ENCODE peak calls at places on chromosome 18, in seven cellular contexts. T, O, X, L, I, S and R are unnamed samples. For H3K9me3, the result is how much of the 10 kb centered on the place peaks cover.

GRCh38 chr18:62979900-62980299 is 264.6 kb downstream of the PHLPP1 start:
- DNase-seq in L (no peak), X (no peak), O (no peak), S (no peak), T (no peak), I (no peak), R (no peak)

GRCh38 chr18:62880034-62880433 is 164.7 kb downstream of the PHLPP1 start:
- DNase-seq in X (no peak), T (no peak), L (no peak), S (no peak), O (no peak), I (no peak), R (no peak)

GRCh38 chr18:8167036-8167435 is 442.2 kb upstream of the RAB12 start:
- DNase-seq in O (no peak), I (no peak), L (no peak), S (no peak), X (no peak), T (no peak), R (no peak)

GRCh38 chr18:56009451-56009850 is 421.5 kb upstream of the TCF4 start:
- DNase-seq in O (no peak), X (no peak), S (no peak), L (no peak), T (no peak), I (no peak), R (no peak)

GRCh38 chr18:52682260-52682659 is 342.3 kb downstream of the DCC start:
- DNase-seq in T (no peak), X (no peak), O (no peak), L (no peak), I (no peak), S (no peak), R (no peak)

GRCh38 chr18:12652861-12653401 is 5.0 kb downstream of the SPIRE1 start:
- DNase-seq in L (no peak), X (no peak), S (no peak), O (no peak), I (no peak), T (no peak), R (no peak)

GRCh38 chr18:7388752-7389151 is 157.9 kb downstream of the LRRC30 start:
- DNase-seq in I (no peak), T (no peak), X (no peak), S (no peak), O (no peak), L (no peak), R (no peak)

GRCh38 chr18:58315041-58315440 is 271.0 kb downstream of the NEDD4L start:
- DNase-seq in X (no peak), T (no peak), L (no peak), I (no peak), S (no peak), O (no peak), R (no peak)

GRCh38 chr18:60448487-60449267 is 76.1 kb upstream of the MC4R start:
- DNase-seq in T (no peak), L (no peak), X (no peak), O (no peak), S (no peak), I (no peak), R (no peak)

GRCh38 chr18:8469793-8470192 is 139.4 kb upstream of the RAB12 start:
- DNase-seq in L (no peak), I (no peak), O (no peak), T (no peak), S (no peak), X (no peak), R (no peak)

GRCh38 chr18:42094875-42095274 is 139.8 kb downstream of the PIK3C3 start:
- DNase-seq in L (no peak), T (no peak), S (no peak), X (no peak), O (no peak), I (no peak), R (no peak)

DNA sequence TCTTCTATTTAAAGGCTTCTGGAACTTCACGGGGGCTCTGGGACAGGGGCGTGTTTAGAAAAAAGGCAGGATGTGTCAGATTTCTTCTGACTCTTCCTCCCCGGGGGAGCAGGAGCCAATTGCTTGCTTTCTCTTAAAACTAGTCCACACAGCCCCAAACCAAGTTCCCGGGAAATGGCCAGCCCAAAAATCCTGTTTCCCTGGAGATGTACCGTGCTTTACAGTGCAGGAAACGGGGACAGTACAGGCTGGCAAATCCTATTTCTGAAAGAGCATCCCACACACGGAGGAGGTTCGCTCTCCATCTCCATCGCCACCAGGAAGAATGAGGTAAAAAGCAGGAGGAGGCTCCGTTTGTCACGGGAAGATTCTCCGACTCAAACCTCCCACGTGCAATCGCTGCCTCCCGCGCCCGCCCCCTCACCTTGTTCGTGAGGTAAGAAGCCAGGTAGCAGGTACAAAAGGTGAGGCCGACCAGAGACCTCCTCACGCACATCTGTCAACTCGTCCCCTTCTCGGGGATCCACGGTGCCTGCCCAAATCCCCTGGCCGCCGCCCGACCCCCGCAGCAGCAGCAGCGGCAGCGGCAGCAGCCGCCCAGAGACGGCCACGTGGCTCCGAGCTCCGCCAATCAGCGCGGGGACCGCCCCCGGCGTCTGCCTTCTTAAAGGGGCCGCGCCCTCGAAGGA is 15.6 kb upstream of the RIOK3 start:
- DNase-seq in S (peak), I (peak), T (peak), L (peak), X (peak), O (peak), R (no peak)
- TF ChIP-seq POLR2A in S (no peak), I (no peak), T (no peak), L (no peak), X (peak), O (no peak), R (no peak)

DNA sequence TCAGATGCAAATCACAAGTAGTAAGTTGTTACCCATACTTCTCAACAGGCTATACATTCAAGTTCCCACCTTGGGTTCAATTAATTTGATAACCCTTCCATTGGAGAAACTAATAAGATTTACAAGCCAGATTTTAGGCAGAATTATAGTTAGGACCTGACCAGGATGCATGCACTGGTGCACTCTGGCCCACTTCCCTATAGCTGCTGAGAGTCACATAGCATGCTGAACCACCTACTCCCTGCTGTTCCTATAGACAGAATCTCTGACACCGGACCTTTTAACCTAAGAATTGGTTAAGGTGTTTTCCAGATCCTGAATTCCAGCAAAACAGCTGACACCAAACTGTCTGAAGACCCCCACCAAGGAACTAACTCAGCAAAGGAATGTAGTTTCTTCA is 26.2 kb downstream of the FAM210A start:
- DNase-seq in S (no peak), L (no peak), X (no peak), T (no peak), I (no peak), O (no peak), R (no peak)
- H3K9me3 ChIP-seq in S (under half), L (under half), X (under half), T (under half), I (under half), O (half or more), R (under half)

GRCh38 chr18:3579701-3580100 is 129.7 kb downstream of the TGIF1 start:
- DNase-seq in O (no peak), S (no peak), T (no peak), I (no peak), X (no peak), L (no peak), R (no peak)
- H3K27ac ChIP-seq in O (no peak), S (no peak), T (no peak), I (no peak), X (no peak), L (no peak), R (no peak)

GRCh38 chr18:23234619-23235018 is 99.3 kb downstream of the CABLES1 start:
- DNase-seq in S (no peak), T (no peak), L (no peak), O (no peak), I (peak), X (no peak), R (no peak)

GRCh38 chr18:23235336-23235735 is 100.1 kb downstream of the CABLES1 start:
- DNase-seq in X (no peak), T (no peak), S (no peak), L (no peak), I (no peak), O (no peak), R (no peak)

GRCh38 chr18:23237524-23238151 is 102.4 kb downstream of the CABLES1 start:
- DNase-seq in L (peak), O (peak), T (peak), X (no peak), I (peak), S (no peak), R (no peak)

GRCh38 chr18:23236876-23237468 is 101.7 kb downstream of the CABLES1 start:
- DNase-seq in I (no peak), O (no peak), T (peak), X (no peak), L (no peak), S (no peak), R (no peak)

DNA sequence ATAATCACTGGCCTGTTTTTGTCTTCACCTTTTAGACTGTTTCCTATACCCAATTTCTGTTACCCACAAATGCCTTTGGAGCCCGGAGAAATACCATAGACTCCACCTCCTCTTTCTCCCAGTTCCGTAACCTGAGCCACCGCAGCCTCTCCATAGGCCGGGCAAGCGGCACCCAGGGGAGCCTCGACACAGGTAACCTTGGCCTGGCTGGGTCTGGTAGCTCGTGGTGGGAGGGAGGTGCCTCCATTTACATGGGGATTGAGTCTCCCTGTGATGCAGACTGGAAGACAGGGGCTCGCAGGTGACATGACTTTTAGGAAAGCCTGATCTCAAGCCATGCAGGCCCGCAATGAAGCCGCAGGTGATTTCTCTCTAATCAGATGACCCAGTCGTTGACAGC is 100.6 kb downstream of the CABLES1 start:
- DNase-seq in X (no peak), I (no peak), S (no peak), O (no peak), T (no peak), L (no peak), R (no peak)
- TF ChIP-seq POLR2A in X (no peak), I (no peak), S (no peak), O (no peak), T (no peak), L (no peak), R (no peak)

DNA sequence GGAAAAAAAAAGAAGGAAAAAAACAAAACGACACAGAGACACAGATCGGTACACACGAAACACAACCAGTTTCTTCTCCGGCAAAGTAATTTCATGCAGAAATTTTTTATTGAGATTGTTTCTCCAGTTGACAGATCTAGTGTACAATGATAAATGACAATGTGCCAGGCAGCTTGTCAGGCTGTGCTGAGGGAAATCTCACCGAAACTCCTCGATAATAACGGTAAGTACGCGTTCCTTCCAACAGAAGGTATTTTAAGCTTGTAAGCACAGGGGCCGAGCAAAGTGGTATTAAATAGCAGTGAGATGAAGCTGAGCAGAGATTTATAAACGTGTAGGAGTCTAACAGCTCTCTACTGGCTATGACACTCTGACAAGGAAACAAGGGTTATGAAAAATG is 615.5 kb upstream of the SALL3 start:
- DNase-seq in I (no peak), T (no peak), L (no peak), X (no peak), O (no peak), S (no peak), R (no peak)
- H3K9me3 ChIP-seq in I (under half), T (under half), L (under half), X (under half), O (under half), S (under half), R (under half)

GRCh38 chr18:31261792-31262582 is 56.0 kb upstream of the DSG1 start:
- DNase-seq in I (no peak), S (no peak), T (no peak), X (no peak), O (no peak), L (no peak), R (no peak)
- H3K27ac ChIP-seq in I (no peak), S (no peak), T (no peak), X (no peak), O (no peak), L (no peak), R (no peak)

GRCh38 chr18:76476665-76477561 is 18.1 kb downstream of the ZNF516 start:
- DNase-seq in I (no peak), L (no peak), S (no peak), O (no peak), X (no peak), T (no peak), R (no peak)
- TF ChIP-seq POLR2A in I (no peak), L (no peak), S (no peak), O (no peak), X (no peak), T (no peak), R (no peak)

GRCh38 chr18:50662775-50663383 is 103.0 kb downstream of the MAPK4 start:
- DNase-seq in T (no peak), L (peak), I (peak), O (no peak), X (no peak), S (no peak), R (no peak)

GRCh38 chr18:50659091-50660003 is 99.5 kb downstream of the MAPK4 start:
- DNase-seq in L (no peak), X (no peak), S (peak), T (no peak), I (peak), O (no peak), R (no peak)

GRCh38 chr18:50658601-50659000 is 98.7 kb downstream of the MAPK4 start:
- DNase-seq in L (no peak), S (no peak), T (no peak), X (no peak), I (no peak), O (no peak), R (no peak)

GRCh38 chr18:50662177-50662576 is 102.3 kb downstream of the MAPK4 start:
- DNase-seq in T (no peak), X (peak), L (no peak), S (peak), O (no peak), I (no peak), R (no peak)

DNA sequence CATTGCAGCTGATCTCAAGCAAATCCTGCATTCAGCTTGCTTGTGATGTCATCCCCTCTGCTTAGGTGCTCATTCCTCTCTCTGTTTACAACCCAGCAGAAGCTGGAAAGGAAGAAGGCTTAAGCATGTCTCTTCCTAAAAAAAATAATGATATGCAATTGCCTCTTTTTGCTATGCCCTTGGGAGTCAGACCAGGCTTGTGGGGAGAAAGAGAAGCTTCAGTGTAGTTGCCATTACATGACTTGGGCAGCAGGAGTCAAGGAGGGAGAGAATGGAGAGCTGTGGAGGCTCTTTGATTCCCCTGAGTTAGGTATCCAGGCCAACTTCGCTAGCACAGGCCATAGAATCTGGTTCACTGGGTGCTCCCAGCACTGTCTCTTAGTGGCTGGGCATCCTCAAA is 101.1 kb downstream of the MAPK4 start:
- DNase-seq in T (no peak), S (no peak), X (no peak), O (no peak), L (no peak), I (no peak), R (no peak)
- H3K9me3 ChIP-seq in T (under half), S (under half), X (under half), O (under half), L (under half), I (under half), R (under half)

DNA sequence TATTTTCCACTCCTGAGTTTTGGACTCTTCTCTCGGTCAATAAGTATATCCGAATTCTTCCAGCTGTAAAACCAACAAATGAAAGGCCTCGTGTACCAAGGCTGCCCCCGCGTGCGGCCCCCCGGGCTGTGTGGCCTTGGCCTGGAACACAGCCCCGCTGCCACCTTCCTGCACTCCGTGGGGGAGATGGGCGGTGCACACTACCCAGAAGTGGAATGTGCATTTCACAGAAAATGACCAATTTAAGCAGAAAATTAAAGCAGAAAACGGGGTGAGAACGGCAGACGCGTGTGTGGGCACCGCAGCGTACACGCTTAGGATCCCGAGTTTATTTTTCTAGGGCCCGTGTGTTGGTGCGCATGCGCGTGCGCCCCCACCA is 34.4 kb upstream of the ZNF516 start:
- DNase-seq in O (no peak), L (no peak), T (no peak), I (no peak), X (no peak), S (no peak), R (no peak)
- H3K27ac ChIP-seq in O (peak), L (peak), T (no peak), I (peak), X (no peak), S (no peak), R (peak)

GRCh38 chr18:72826736-72827135 is 41.1 kb downstream of the NETO1 start:
- DNase-seq in L (no peak), S (no peak), T (no peak), O (no peak), I (no peak), X (no peak), R (no peak)
- TF ChIP-seq POLR2A in L (no peak), S (no peak), T (no peak), O (no peak), I (no peak), X (no peak), R (no peak)